ENCODE peak calls at places on chromosomes 12 and 14, in ten cellular contexts. Z, D, B, K, C, L, W, X, P and M are unnamed samples.
A peak's percentile ranks its signal among the peaks of the same experiment; 100 is the strongest.

GRCh38 chr12:47601071-47601470 is 104.8 kb downstream of the RPAP3 start:
- ATAC-seq in Z (no peak), D (no peak), B (no peak), K (no peak), C (no peak), L (no peak), W (no peak), X (no peak), P (no peak), M (no peak)

GRCh38 chr12:86265329-86265695 is 9.1 kb upstream of the MGAT4C start:
- ATAC-seq in Z (no peak), D (no peak), B (no peak), K (no peak), C (no peak), L (no peak), W (no peak), X (no peak), P (no peak), M (no peak)

GRCh38 chr14:57576498-57576897 is 82.8 kb upstream of the CCDC198 start:
- ATAC-seq in Z (no peak), D (no peak), B (no peak), K (no peak), C (no peak), L (no peak), W (no peak), X (no peak), P (no peak), M (no peak)

GRCh38 chr12:78470354-78471195 is 394.0 kb upstream of the SYT1 start:
- ATAC-seq in Z (no peak), D (no peak), B (no peak), K (no peak), C (no peak), L (no peak), W (no peak), X (no peak), P (no peak), M (no peak)

GRCh38 chr14:75249958-75250336 is 28.7 kb upstream of the FOS start:
- ATAC-seq in Z (peak; percentile 66), D (no peak), B (no peak), K (peak; percentile 26), C (no peak), L (no peak), W (no peak), X (no peak), P (no peak), M (no peak)

GRCh38 chr14:23396126-23396525 is 11.9 kb downstream of the MYH6 start:
- ATAC-seq in Z (no peak), D (no peak), B (no peak), K (no peak), C (no peak), L (no peak), W (no peak), X (no peak), P (no peak), M (no peak)

GRCh38 chr12:100666588-100666987 is 93.1 kb downstream of the GAS2L3 start:
- ATAC-seq in Z (no peak), D (no peak), B (no peak), K (no peak), C (no peak), L (no peak), W (no peak), X (no peak), P (no peak), M (no peak)

GRCh38 chr12:107444771-107445170 is 240.8 kb upstream of the PWP1 start:
- ATAC-seq in Z (no peak), D (no peak), B (no peak), K (no peak), C (no peak), L (no peak), W (no peak), X (no peak), P (no peak), M (no peak)

GRCh38 chr14:68965261-68965761 is 13.8 kb downstream of the ACTN1 start:
- ATAC-seq in Z (no peak), D (no peak), B (no peak), K (no peak), C (no peak), L (no peak), W (no peak), X (peak; percentile 82), P (no peak), M (no peak)

GRCh38 chr14:32507029-32507984 is 178.2 kb downstream of the AKAP6 start:
- ATAC-seq in Z (no peak), D (peak; percentile 5), B (no peak), K (no peak), C (no peak), L (no peak), W (no peak), X (no peak), P (no peak), M (no peak)

GRCh38 chr14:55120466-55121144 is 8.4 kb upstream of the LGALS3 start:
- ATAC-seq in Z (no peak), D (peak; percentile 1), B (no peak), K (no peak), C (no peak), L (peak; percentile 8), W (no peak), X (peak; percentile 66), P (no peak), M (no peak)

GRCh38 chr12:44750468-44750867 is 125.6 kb downstream of the NELL2 start:
- ATAC-seq in Z (no peak), D (no peak), B (no peak), K (no peak), C (no peak), L (no peak), W (no peak), X (no peak), P (no peak), M (no peak)

GRCh38 chr12:116423053-116423452 is 136.1 kb upstream of the MAP1LC3B2 start:
- ATAC-seq in Z (no peak), D (peak; percentile 13), B (no peak), K (no peak), C (no peak), L (peak; percentile 43), W (no peak), X (no peak), P (no peak), M (no peak)